ENCODE peak calls at places on chromosome 14, in four cellular contexts. C is SK-N-SH, G is neural progenitor cell, O is HCT116. P is an unnamed sample.

GRCh38 chr14:97788846-97789528 is 991.8 kb downstream of the VRK1 start:
- DNase-seq in C (no peak), G (no peak), O (no peak), P (no peak)

GRCh38 chr14:91890291-91890749 is 23.0 kb upstream of the TC2N start:
- DNase-seq in C (no peak), G (no peak), O (no peak), P (no peak)

GRCh38 chr14:71243697-71244096 is 336.4 kb downstream of the PCNX1 start:
- DNase-seq in C (no peak), G (no peak), O (no peak), P (peak)

GRCh38 chr14:51211149-51211548 is 28.9 kb upstream of the TMX1 start:
- DNase-seq in C (no peak), G (no peak), O (no peak), P (peak)

GRCh38 chr14:50778757-50779483 is 52.0 kb downstream of the NIN start:
- DNase-seq in C (no peak), G (no peak), O (no peak), P (peak)

GRCh38 chr14:71636076-71636475 is 296.2 kb upstream of the RGS6 start:
- DNase-seq in C (no peak), G (no peak), O (no peak), P (no peak)

GRCh38 chr14:68380304-68380840 is 412.5 kb downstream of the ZFP36L1 start:
- DNase-seq in C (no peak), G (no peak), O (no peak), P (peak)

GRCh38 chr14:53855574-53855973 is 101.1 kb downstream of the BMP4 start:
- DNase-seq in C (no peak), G (no peak), O (no peak), P (no peak)

GRCh38 chr14:45065540-45065939 is 18.4 kb upstream of the PRPF39 start:
- DNase-seq in C (no peak), G (no peak), O (no peak), P (no peak)

GRCh38 chr14:92538412-92539017 is 24.9 kb downstream of the RIN3 start:
- DNase-seq in C (no peak), G (no peak), O (no peak), P (no peak)

GRCh38 chr14:88013750-88014349 is 8.9 kb downstream of the GPR65 start:
- DNase-seq in C (peak), G (peak), O (peak), P (peak)

GRCh38 chr14:88005050-88005481 is at the start of gene GPR65:
- DNase-seq in C (no peak), G (no peak), O (no peak), P (peak)

GRCh38 chr14:88007608-88008007 is 2.7 kb downstream of the GPR65 start:
- DNase-seq in C (no peak), G (no peak), O (no peak), P (no peak)

GRCh38 chr14:88005978-88006851 is 1.3 kb downstream of the GPR65 start:
- DNase-seq in C (no peak), G (no peak), O (no peak), P (no peak)

GRCh38 chr14:88009486-88009885 is 4.6 kb downstream of the GPR65 start:
- DNase-seq in C (no peak), G (no peak), O (no peak), P (no peak)
- H3K9ac ChIP-seq in C (no peak), G (no peak), O (no peak), P (no peak)

GRCh38 chr14:102320033-102320660 is 601 bp downstream of the ZNF839 start:
- DNase-seq in C (no peak), G (peak), O (no peak), P (peak)
- H2AFZ ChIP-seq in C (peak), G (peak), O (no peak), P (peak)

GRCh38 chr14:65928995-65929394 is 516.5 kb downstream of the FUT8 start:
- DNase-seq in C (no peak), G (no peak), O (no peak), P (no peak)

GRCh38 chr14:65933400-65934068 is 521.0 kb downstream of the FUT8 start:
- DNase-seq in C (no peak), G (no peak), O (no peak), P (no peak)

GRCh38 chr14:65926935-65927700 is 514.6 kb downstream of the FUT8 start:
- DNase-seq in C (no peak), G (no peak), O (no peak), P (no peak)

GRCh38 chr14:65926504-65926903 is 514.0 kb downstream of the FUT8 start:
- DNase-seq in C (no peak), G (no peak), O (no peak), P (no peak)

GRCh38 chr14:65927871-65928270 is 515.3 kb downstream of the FUT8 start:
- DNase-seq in C (no peak), G (peak), O (no peak), P (no peak)
- TF ChIP-seq EZH2phosphoT487 in C (no peak), G (no peak), O (no peak), P (no peak)

GRCh38 chr14:102873131-102873530 is 49.3 kb upstream of the AMN start:
- DNase-seq in C (no peak), G (no peak), O (no peak), P (no peak)
- H3K9ac ChIP-seq in C (no peak), G (no peak), O (no peak), P (no peak)

GRCh38 chr14:22427771-22428228 is 161.2 kb downstream of the DAD1 start:
- DNase-seq in C (no peak), G (peak), O (no peak), P (peak)

GRCh38 chr14:22426711-22427110 is 162.3 kb downstream of the DAD1 start:
- DNase-seq in C (no peak), G (no peak), O (no peak), P (no peak)

GRCh38 chr14:22422238-22422637 is 166.8 kb downstream of the DAD1 start:
- DNase-seq in C (no peak), G (no peak), O (no peak), P (no peak)

GRCh38 chr14:22420598-22421186 is 168.3 kb downstream of the DAD1 start:
- DNase-seq in C (no peak), G (no peak), O (no peak), P (no peak)

GRCh38 chr14:22423958-22424357 is 165.1 kb downstream of the DAD1 start:
- DNase-seq in C (no peak), G (no peak), O (no peak), P (no peak)
- H2AFZ ChIP-seq in C (no peak), G (no peak), O (no peak), P (no peak)

GRCh38 chr14:89240414-89240813 is 176.6 kb downstream of the FOXN3 start:
- DNase-seq in C (no peak), G (no peak), O (no peak), P (no peak)

GRCh38 chr14:89236846-89237245 is 180.2 kb downstream of the FOXN3 start:
- DNase-seq in C (no peak), G (no peak), O (no peak), P (no peak)

GRCh38 chr14:89241934-89242670 is 174.9 kb downstream of the FOXN3 start:
- DNase-seq in C (no peak), G (no peak), O (no peak), P (peak)

GRCh38 chr14:89241265-89241664 is 175.8 kb downstream of the FOXN3 start:
- DNase-seq in C (no peak), G (no peak), O (no peak), P (no peak)

DNA sequence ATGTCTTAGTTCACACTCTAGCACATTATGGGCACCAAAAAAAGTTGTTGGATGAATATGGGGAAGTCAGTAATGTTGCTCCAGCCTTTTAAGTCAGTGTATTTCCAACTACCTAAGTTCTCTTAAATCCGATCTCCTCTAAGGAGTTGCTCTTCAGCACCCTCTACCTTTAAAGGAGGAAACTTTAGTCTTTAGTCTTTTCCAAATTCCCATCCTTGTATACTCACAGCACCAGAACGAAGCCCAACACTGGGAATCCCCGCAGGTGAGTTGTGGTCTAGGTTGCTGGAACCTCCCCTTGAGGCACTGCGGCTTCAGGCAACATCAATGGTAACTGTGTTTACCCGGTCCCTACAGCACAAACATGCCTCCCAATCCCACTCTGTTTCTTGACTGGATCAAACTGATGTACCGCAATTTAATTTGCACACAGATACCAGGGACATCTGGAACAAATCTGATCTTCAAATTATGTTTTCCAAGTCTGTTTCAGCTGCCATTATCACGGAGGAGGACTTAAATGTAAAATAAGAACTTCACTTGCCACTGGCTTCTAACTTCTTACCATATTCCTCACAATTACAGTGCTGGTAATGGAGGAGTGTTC is 179.0 kb downstream of the FOXN3 start:
- DNase-seq in C (peak), G (peak), O (no peak), P (peak)
- TF ChIP-seq EZH2phosphoT487 in C (no peak), G (no peak), O (no peak), P (no peak)

GRCh38 chr14:59869381-59870255 is 958 bp downstream of the RTN1 start:
- DNase-seq in C (peak), G (peak), O (no peak), P (peak)
- H3K9ac ChIP-seq in C (no peak), G (no peak), O (no peak), P (no peak)

GRCh38 chr14:34355584-34356266 is 106.3 kb downstream of the SPTSSA start:
- DNase-seq in C (peak), G (no peak), O (no peak), P (peak)
- H2AFZ ChIP-seq in C (peak), G (no peak), O (no peak), P (no peak)

GRCh38 chr14:24734917-24735500 is 101.0 kb upstream of the GZMB start:
- DNase-seq in C (peak), G (peak), O (peak), P (peak)

GRCh38 chr14:24741871-24742270 is 107.9 kb upstream of the GZMB start:
- DNase-seq in C (no peak), G (no peak), O (no peak), P (peak)

DNA sequence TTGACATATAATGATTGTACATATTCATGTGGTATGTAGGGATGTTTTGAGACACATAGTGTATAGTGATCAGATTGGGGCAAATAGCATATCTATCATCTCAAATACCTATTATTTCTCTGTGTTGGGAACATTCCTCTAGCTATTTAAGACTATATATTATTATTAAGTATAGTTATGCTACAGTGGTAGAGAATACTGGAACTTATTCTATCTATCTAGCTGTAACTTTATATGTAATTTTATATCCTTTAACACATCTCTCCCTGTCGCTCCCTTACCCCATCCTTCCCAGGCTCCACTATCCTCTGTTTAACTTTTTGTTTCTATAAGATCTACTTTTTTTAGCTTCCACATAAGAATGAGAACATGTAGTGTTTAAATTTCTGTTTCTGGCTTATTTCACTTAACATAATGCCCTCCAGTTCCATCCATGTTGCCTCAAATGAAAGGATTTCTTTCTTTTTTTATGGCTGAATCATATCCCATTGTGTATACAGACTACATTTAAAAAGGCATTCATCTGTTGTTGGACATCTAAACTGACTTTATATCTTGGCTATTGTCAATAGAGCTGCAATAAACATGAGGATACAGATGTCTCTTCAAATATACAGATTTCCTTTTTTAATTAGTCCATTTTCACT is 102.1 kb upstream of the GZMB start:
- DNase-seq in C (no peak), G (no peak), O (no peak), P (no peak)
- TF ChIP-seq EZH2phosphoT487 in C (no peak), G (no peak), O (no peak), P (no peak)

GRCh38 chr14:100213587-100213955 is 25.4 kb upstream of the YY1 start:
- DNase-seq in C (no peak), G (no peak), O (no peak), P (no peak)

GRCh38 chr14:100211893-100212292 is 27.1 kb upstream of the YY1 start:
- DNase-seq in C (no peak), G (no peak), O (no peak), P (no peak)

GRCh38 chr14:100213956-100214767 is 24.8 kb upstream of the YY1 start:
- DNase-seq in C (peak), G (peak), O (peak), P (peak)

GRCh38 chr14:100211366-100211765 is 27.6 kb upstream of the YY1 start:
- DNase-seq in C (no peak), G (no peak), O (no peak), P (no peak)

DNA sequence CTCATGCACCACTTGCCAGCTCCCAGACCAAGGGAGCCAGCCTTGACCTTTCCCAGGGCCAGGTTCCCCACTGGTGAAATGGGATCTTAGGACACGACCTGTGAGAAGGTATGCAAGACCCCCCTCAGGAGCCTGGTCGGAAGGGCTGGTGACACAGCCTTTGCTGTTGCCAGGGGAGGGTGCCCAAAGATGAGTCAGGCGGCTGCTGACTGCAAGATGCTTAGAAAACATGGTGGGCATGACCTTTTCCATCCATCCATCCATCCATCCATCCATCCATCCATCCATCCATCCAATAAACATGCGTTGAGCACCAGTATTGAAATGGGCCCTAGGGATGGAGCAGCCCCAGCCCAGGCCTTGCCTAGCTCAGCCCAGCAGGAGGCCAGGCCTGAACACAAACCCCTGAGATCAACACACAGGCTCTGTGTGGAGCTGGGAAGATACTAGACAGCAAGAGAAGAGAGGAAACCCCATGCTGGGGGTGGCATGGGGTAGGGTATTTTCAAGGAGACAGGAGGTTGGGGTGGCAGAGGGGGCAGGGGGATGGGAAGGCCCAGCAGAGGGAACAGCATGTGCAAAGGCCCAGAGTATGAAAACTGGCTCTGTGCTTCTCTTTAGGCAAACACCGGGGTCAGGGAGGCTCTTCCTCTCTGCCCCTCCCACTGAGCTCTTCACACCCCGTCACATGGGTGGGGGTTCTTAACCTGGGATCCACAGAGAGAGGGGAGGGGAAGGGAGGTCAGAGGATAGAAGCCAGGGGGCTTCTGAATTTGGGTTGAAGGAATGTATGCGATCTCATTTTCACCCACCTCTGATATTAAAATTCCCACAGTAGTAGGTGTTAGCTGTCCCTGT is 26.2 kb upstream of the YY1 start:
- DNase-seq in C (no peak), G (no peak), O (no peak), P (no peak)
- H3K9ac ChIP-seq in C (no peak), G (no peak), O (peak), P (peak)